ENCODE peak calls at places on chromosomes 7 and 10, in ten cellular contexts. J, U, G, A, Y, Z, W, I, X and T are unnamed samples.

GRCh38 chr7:116706668-116707126 is 34.7 kb downstream of the MET start:
- DNase-seq in G (no peak), Y (no peak), X (no peak), J (no peak), A (peak; percentile 41), U (no peak), I (peak; percentile 27), Z (no peak), W (no peak), T (no peak)

GRCh38 chr7:84744388-84744787 is 442.5 kb downstream of the SEMA3D start:
- DNase-seq in Z (no peak), W (no peak), I (no peak), J (no peak), A (no peak), Y (no peak), X (no peak), U (no peak), G (no peak), T (no peak)

GRCh38 chr7:1758417-1758858 is 88.4 kb downstream of the ELFN1 start:
- DNase-seq in Y (no peak), G (peak; percentile 52), W (peak; percentile 64), J (no peak), X (peak; percentile 17), U (no peak), A (peak; percentile 40), I (no peak), Z (no peak), T (peak; percentile 57)

GRCh38 chr7:71308105-71308504 is 176.2 kb downstream of the GALNT17 start:
- DNase-seq in U (peak; percentile 35), I (no peak), Y (peak; percentile 29), Z (no peak), J (no peak), A (no peak), W (peak; percentile 39), G (peak; percentile 22), X (peak; percentile 56), T (no peak)

GRCh38 chr7:7764515-7765138 is 46.2 kb upstream of the RPA3 start:
- DNase-seq in U (no peak), I (no peak), G (no peak), Z (peak; percentile 35), X (no peak), Y (no peak), W (no peak), A (no peak), J (no peak), T (no peak)

GRCh38 chr7:154373951-154374350 is 321.8 kb downstream of the DPP6 start:
- DNase-seq in U (no peak), I (no peak), G (no peak), Y (no peak), Z (no peak), W (no peak), A (no peak), X (no peak), J (no peak), T (no peak)

GRCh38 chr7:7424151-7424873 is 111.4 kb downstream of the COL28A1 start:
- DNase-seq in A (peak; percentile 75), I (peak; percentile 81), J (peak; percentile 8), G (peak; percentile 35), U (peak; percentile 65), W (peak; percentile 80), Z (no peak), X (peak; percentile 36), Y (peak; percentile 64), T (peak; percentile 77)

GRCh38 chr7:128833148-128833938 is 3.1 kb downstream of the FLNC start:
- DNase-seq in Y (no peak), J (no peak), W (peak; percentile 69), U (peak; percentile 70), X (no peak), I (peak; percentile 44), A (peak; percentile 90), G (peak; percentile 77), Z (no peak), T (peak; percentile 97)

GRCh38 chr10:63713191-63714144 is 192.3 kb downstream of the REEP3 start:
- DNase-seq in I (peak; percentile 91), U (peak; percentile 51), A (peak; percentile 97), J (no peak), G (peak; percentile 87), W (peak; percentile 94), Z (no peak), Y (peak; percentile 46), X (peak; percentile 20), T (peak; percentile 48)

GRCh38 chr10:63711866-63712716 is 190.9 kb downstream of the REEP3 start:
- DNase-seq in W (no peak), Y (peak; percentile 94), Z (no peak), G (peak; percentile 93), U (peak; percentile 94), I (peak; percentile 97), J (no peak), X (no peak), A (peak; percentile 95), T (peak; percentile 48)

GRCh38 chr10:63710703-63711102 is 189.5 kb downstream of the REEP3 start:
- DNase-seq in X (no peak), I (no peak), G (no peak), Z (no peak), U (no peak), A (no peak), Y (no peak), J (no peak), W (no peak), T (no peak)

GRCh38 chr10:63711361-63711760 is 190.2 kb downstream of the REEP3 start:
- DNase-seq in I (no peak), A (peak; percentile 93), W (peak; percentile 34), Y (no peak), X (no peak), Z (no peak), G (peak; percentile 38), U (no peak), J (no peak), T (no peak)

GRCh38 chr10:63712717-63713115 is 191.5 kb downstream of the REEP3 start:
- DNase-seq in J (no peak), X (no peak), Z (no peak), G (no peak), I (no peak), W (no peak), A (peak; percentile 43), Y (no peak), U (no peak), T (no peak)
- H3K4me3 ChIP-seq in J (no peak overlapping the region), X (peak overlapping the region; percentile 19), Z (no peak overlapping the region), G (no peak overlapping the region), I (no peak overlapping the region), W (peak overlapping the region; percentile 17), A (no peak overlapping the region), Y (no peak overlapping the region), U (no peak overlapping the region), T (no peak overlapping the region)

DNA sequence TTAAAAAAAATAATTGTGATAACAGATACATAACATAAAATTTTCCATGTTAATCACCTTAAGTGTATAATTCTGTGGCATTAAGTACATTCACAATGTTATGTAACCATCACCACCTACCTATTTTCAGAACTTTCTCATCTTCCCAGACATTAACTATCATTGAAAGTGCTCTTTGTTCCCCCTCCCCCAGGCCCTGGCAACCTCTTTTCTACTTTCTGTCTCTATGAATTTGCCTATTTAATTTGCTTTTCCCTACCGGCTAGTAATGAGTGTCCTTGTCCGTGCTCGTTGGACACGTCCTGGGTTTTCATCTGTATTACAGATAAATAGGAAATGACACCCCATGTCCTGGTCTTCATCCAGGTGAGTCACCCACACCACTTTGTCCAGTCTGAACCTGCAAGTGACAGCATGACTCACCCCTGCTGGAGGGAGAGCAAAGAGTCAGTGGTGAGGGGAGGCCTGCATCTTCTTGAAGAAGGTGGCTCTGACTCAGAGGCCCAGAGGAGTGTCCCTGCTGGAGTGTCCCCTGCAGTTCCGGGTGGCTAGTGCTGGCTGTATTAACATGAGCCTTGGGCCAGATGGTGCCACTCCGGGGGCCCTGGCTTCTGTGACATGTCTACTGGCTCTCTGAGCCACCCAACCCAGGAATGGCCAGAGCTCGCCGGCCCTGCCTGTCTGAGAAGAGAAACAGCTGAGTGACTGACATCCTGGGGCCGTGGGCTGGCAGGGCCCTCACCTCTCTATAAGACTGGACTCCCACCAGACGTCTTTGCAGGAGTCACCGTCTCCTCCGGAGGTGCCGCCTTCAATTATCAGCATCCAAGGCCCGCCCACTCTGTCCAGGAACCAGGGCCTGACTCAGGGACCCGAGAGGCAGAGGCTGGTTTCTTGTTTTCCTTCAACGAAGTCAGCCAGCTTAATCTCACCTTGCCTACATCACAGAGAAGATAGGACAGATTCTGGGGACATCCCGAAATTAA is 503.2 kb upstream of the MKI67 start:
- DNase-seq in A (peak; percentile 30), J (no peak), I (no peak), Z (no peak), G (no peak), X (no peak), W (no peak), U (no peak), Y (no peak), T (peak; percentile 67)
- H3K9me3 ChIP-seq in A (no peaks in the 10 kb centered on the region), J (no peaks in the 10 kb centered on the region), I (no peaks in the 10 kb centered on the region), Z (no peaks in the 10 kb centered on the region), G (no peaks in the 10 kb centered on the region), X (no peaks in the 10 kb centered on the region), W (no peaks in the 10 kb centered on the region), U (no peaks in the 10 kb centered on the region), Y (no peaks in the 10 kb centered on the region), T (no peaks in the 10 kb centered on the region)

GRCh38 chr10:5937016-5937415 is 40.3 kb downstream of the IL15RA start:
- DNase-seq in G (no peak), Z (no peak), A (no peak), U (no peak), Y (no peak), J (no peak), I (no peak), X (no peak), W (no peak), T (no peak)

GRCh38 chr10:5933909-5934546 is 43.3 kb downstream of the IL15RA start:
- DNase-seq in Z (no peak), Y (no peak), G (no peak), W (no peak), U (no peak), J (no peak), I (no peak), A (no peak), X (no peak), T (no peak)

GRCh38 chr10:5938291-5938690 is 39.1 kb downstream of the IL15RA start:
- DNase-seq in J (no peak), U (no peak), I (no peak), G (no peak), A (no peak), Y (no peak), W (no peak), Z (no peak), X (no peak), T (no peak)

GRCh38 chr10:5932345-5932744 is 42.3 kb downstream of the FBH1 start:
- DNase-seq in X (no peak), Z (no peak), U (no peak), A (peak; percentile 46), W (no peak), G (no peak), J (no peak), I (no peak), Y (peak; percentile 79), T (no peak)

GRCh38 chr10:5935628-5936027 is 41.7 kb downstream of the IL15RA start:
- DNase-seq in A (no peak), U (no peak), G (no peak), I (no peak), J (no peak), X (no peak), Z (no peak), W (no peak), Y (no peak), T (no peak)
- H3K36me3 ChIP-seq in A (peaks cover 54% of the 10 kb centered on the region), U (peaks cover 52% of the 10 kb centered on the region), G (peaks cover 75% of the 10 kb centered on the region), I (no peaks in the 10 kb centered on the region), J (peaks cover 11% of the 10 kb centered on the region), X (peaks cover 31% of the 10 kb centered on the region), Z (peaks cover 61% of the 10 kb centered on the region), W (no peaks in the 10 kb centered on the region), Y (peaks cover 62% of the 10 kb centered on the region), T (no peaks in the 10 kb centered on the region)

DNA sequence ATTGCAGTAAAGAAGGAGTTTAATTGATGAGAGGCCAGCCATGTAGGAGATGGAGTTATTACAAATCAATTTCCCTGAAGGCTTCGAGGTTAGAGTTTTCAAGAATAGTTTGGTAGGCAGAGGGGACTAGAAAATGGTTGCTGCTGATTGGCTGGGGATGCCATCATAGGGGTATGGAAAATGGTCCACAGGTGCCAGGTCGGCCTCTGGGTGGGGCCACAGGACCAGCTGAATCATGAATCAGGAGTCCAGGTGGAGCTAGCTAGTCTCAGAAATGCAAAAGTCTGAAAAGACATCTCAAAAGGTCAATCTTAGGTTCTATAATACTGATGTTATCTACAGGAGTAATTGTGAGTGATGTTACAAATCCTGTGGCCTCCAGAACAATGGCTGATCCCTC is 714.0 kb upstream of the GHITM start:
- DNase-seq in Y (no peak), X (no peak), W (peak; percentile 11), Z (no peak), A (no peak), J (no peak), U (no peak), I (no peak), G (no peak), T (peak; percentile 21)
- H3K4me3 ChIP-seq in Y (no peak overlapping the region), X (no peak overlapping the region), W (no peak overlapping the region), Z (no peak overlapping the region), A (no peak overlapping the region), J (no peak overlapping the region), U (no peak overlapping the region), I (no peak overlapping the region), G (no peak overlapping the region), T (no peak overlapping the region)